ENCODE peak calls at places on chromosomes 11 and 22, in five cellular contexts. R is colonic mucosa, D is upper lobe of right lung, H is heart left ventricle, C is RWPE2. U is an unnamed sample.

GRCh38 chr11:31340903-31341572 is 28.5 kb downstream of the DCDC1 start:
- DNase-seq in R (peak; percentile 21), D (no peak), H (no peak), C (no peak), U (no peak)

GRCh38 chr11:44623321-44623715 is 57.9 kb downstream of the CD82 start:
- DNase-seq in R (peak; percentile 15), D (peak; percentile 46), H (peak; percentile 25), C (no peak), U (no peak)

GRCh38 chr22:19040581-19041402 is 81.4 kb downstream of the DGCR2 start:
- DNase-seq in R (no peak), D (peak; percentile 53), H (no peak), C (no peak), U (no peak)

GRCh38 chr11:111413849-111414248 is 34.8 kb upstream of the POU2AF1 start:
- DNase-seq in R (no peak), D (no peak), H (no peak), C (no peak), U (no peak)

GRCh38 chr11:3087821-3088800 is 30.9 kb upstream of the CARS1 start:
- DNase-seq in R (no peak), D (peak; percentile 64), H (no peak), C (peak; percentile 52), U (no peak)

GRCh38 chr11:4022669-4023068 is 71.9 kb upstream of the RRM1 start:
- DNase-seq in R (no peak), D (no peak), H (no peak), C (no peak), U (no peak)

GRCh38 chr22:36330127-36330526 is 57.6 kb downstream of the MYH9 start:
- DNase-seq in R (no peak), D (no peak), H (no peak), C (no peak), U (no peak)

GRCh38 chr11:9019861-9020260 is 16.1 kb upstream of the NRIP3 start:
- DNase-seq in R (no peak), D (no peak), H (no peak), C (no peak), U (no peak)

GRCh38 chr22:24542641-24543040 is 12.3 kb downstream of the GUCD1 start:
- DNase-seq in R (no peak), D (peak; percentile 78), H (peak; percentile 70), C (no peak), U (no peak)

GRCh38 chr22:44574057-44574456 is 76.0 kb upstream of the RTL6 start:
- DNase-seq in R (no peak), D (peak; percentile 63), H (no peak), C (peak; percentile 84), U (no peak)

GRCh38 chr11:75334402-75334891 is 17.0 kb downstream of the ARRB1 start:
- DNase-seq in R (no peak), D (no peak), H (no peak), C (no peak), U (no peak)

GRCh38 chr11:67667490-67668190 is 6.8 kb downstream of the ALDH3B2 start:
- DNase-seq in R (no peak), D (peak; percentile 64), H (no peak), C (no peak), U (no peak)

GRCh38 chr11:17703951-17704350 is 15.4 kb upstream of the MYOD1 start:
- DNase-seq in R (no peak), D (no peak), H (no peak), C (no peak), U (no peak)
- H3K27ac ChIP-seq in R (no peak overlapping the region), D (no peak overlapping the region), H (no peak overlapping the region), C (no peak overlapping the region), U (no peak overlapping the region)

DNA sequence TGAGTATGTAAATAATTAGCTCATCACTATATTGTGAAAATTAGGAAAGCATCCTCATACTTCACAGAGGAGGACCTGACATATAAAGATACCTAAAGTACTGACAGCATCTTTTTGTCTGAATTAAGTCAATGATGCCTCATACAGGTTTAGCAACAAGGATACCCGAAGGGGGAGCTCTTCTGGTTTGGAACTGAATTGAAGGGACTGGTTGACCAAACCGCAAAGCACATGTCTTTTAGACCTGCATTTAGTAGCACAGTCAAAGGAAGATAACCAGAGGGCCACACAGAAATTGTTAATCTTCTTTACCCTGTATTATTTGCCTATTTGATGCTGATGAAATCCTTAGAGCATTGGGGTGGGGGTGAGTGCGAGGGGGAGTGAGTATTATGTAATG is 12.9 kb upstream of the WT1 start:
- DNase-seq in R (no peak), D (no peak), H (no peak), C (no peak), U (no peak)
- TF ChIP-seq CTCF in R (no peak), D (no peak), H (no peak), C (peak; percentile 15), U (no peak)

GRCh38 chr11:1532606-1533341 is 39.3 kb downstream of the DUSP8 start:
- DNase-seq in R (no peak), D (no peak), H (no peak), C (no peak), U (no peak)
- H3K27ac ChIP-seq in R (no peak overlapping the region), D (peak overlapping the region; percentile 60), H (peak overlapping the region; percentile 80), C (peak overlapping the region; percentile 36), U (no peak overlapping the region)

DNA sequence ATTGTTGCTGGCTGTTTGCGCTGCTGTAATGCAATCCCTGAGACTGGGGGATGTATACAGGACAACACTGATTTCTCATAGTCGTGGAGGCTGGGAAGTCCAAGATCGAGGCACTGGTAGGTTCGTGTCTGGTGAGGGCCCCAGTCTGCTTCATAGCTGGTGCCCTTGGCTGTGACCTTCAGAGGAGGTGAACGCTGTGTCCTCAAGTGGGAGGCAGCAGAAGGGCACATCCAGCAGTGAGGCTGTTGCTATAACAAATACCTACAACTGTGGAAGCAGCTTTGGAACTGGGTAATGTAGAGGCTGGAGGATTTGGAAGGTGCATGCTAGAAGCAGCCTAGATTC is 21.3 kb downstream of the KRTAP5-5 start:
- DNase-seq in R (no peak), D (no peak), H (no peak), C (no peak), U (no peak)
- TF ChIP-seq CTCF in R (no peak), D (no peak), H (no peak), C (no peak), U (no peak)

GRCh38 chr11:1382831-1383607 is 6.7 kb upstream of the BRSK2 start:
- DNase-seq in R (peak; percentile 75), D (peak; percentile 92), H (peak; percentile 89), C (no peak), U (peak; percentile 26)
- H3K27ac ChIP-seq in R (peak overlapping the region; percentile 34), D (peak overlapping the region; percentile 61), H (peak overlapping the region; percentile 60), C (no peak overlapping the region), U (peak overlapping the region; percentile 52)

GRCh38 chr11:568306-569259 is 7.7 kb upstream of the PHRF1 start:
- DNase-seq in R (peak; percentile 94), D (peak; percentile 96), H (peak; percentile 93), C (peak; percentile 92), U (peak; percentile 56)

GRCh38 chr11:567629-568258 is 7.0 kb downstream of the RASSF7 start:
- DNase-seq in R (no peak), D (no peak), H (no peak), C (no peak), U (no peak)

GRCh38 chr11:563812-564578 is 3.2 kb downstream of the RASSF7 start:
- DNase-seq in R (no peak), D (no peak), H (no peak), C (no peak), U (no peak)

GRCh38 chr11:567036-567628 is 6.4 kb downstream of the RASSF7 start:
- DNase-seq in R (no peak), D (no peak), H (no peak), C (no peak), U (no peak)

GRCh38 chr11:565921-566509 is 5.2 kb downstream of the RASSF7 start:
- DNase-seq in R (no peak), D (no peak), H (no peak), C (no peak), U (no peak)
- TF ChIP-seq CTCF in R (no peak), D (no peak), H (no peak), C (peak; percentile 15), U (no peak)

GRCh38 chr11:69055598-69056516 is 7.1 kb downstream of the TPCN2 start:
- DNase-seq in R (no peak), D (peak; percentile 85), H (peak; percentile 57), C (peak; percentile 47), U (no peak)

GRCh38 chr11:69055212-69055586 is 6.5 kb downstream of the TPCN2 start:
- DNase-seq in R (peak; percentile 82), D (no peak), H (no peak), C (no peak), U (no peak)

GRCh38 chr11:69057801-69058200 is 9.1 kb downstream of the TPCN2 start:
- DNase-seq in R (no peak), D (no peak), H (no peak), C (peak; percentile 46), U (no peak)

GRCh38 chr11:69058501-69059270 is 10.0 kb downstream of the TPCN2 start:
- DNase-seq in R (no peak), D (no peak), H (no peak), C (no peak), U (no peak)

DNA sequence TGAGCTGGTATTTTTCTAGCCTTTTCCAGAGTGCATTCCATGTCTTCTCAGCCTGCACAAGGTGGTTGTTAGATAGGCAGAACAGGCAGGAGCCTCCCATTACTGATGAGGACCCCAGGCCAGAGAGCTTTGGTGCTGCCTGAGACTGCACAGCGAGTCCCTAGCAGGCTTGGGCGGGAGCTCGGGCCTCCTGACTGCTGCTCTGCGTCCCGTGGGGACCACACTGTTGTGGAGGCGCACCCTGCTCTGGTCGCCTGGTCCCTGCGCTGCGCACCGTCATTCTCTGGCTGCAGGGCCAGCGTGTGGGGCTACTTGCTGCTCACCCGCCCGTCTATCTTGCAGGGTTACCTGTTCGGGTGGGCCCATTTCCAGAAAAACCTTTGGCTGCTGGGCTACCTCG is 8.5 kb downstream of the TPCN2 start:
- DNase-seq in R (no peak), D (no peak), H (no peak), C (no peak), U (no peak)
- H3K27ac ChIP-seq in R (no peak overlapping the region), D (no peak overlapping the region), H (no peak overlapping the region), C (no peak overlapping the region), U (no peak overlapping the region)

DNA sequence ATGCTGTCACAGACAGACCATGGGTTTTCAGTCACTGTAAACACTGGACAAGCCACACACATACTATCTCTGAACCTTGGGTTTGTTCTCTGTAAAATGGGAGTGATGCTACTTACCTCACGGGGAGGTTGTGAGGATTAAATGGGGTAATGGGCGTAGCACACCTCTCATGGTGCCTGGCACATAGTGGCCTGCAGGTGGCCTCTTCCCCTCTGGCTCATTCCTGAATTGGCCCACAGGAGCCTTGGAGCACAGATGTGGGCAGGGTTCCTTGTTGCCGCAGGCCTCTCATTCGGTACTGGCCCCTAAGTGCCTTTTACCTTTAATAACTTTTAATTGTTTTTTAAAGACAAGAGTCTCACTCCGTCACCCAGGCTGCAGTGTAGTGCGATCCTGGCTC is 11.7 kb downstream of the MICAL2 start:
- DNase-seq in R (no peak), D (peak; percentile 72), H (no peak), C (no peak), U (no peak)
- TF ChIP-seq CTCF in R (no peak), D (peak; percentile 48), H (peak; percentile 37), C (peak; percentile 36), U (peak; percentile 47)

DNA sequence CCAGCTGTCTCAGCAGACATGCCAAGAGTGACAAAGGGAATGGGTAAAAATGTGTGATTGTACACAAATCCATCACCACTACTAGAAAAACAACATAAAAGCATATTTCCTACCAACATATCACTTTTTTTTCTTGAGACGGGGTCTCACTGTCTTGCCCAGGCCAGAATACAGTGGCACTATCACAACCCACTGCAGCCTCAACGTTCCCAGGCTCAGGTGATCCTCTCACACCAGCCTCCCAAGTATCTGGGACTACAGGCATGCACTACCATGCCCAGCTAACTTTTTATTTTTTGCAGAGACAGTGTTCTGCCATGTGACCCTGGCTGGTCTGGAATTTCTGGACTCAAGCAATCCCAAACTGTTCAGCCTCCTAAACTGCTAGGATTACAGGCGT is 5.2 kb downstream of the MTMR2 start:
- DNase-seq in R (no peak), D (no peak), H (no peak), C (no peak), U (no peak)
- H3K27ac ChIP-seq in R (no peak overlapping the region), D (no peak overlapping the region), H (no peak overlapping the region), C (no peak overlapping the region), U (no peak overlapping the region)

U was measured in AG04450.